ENCODE peak calls at places on chromosomes 3 and 15, in seven cellular contexts. M is HCT116, N is H1, Z is HepG2, A is SK-N-SH, P is GM12878, G is K562. J is an unnamed sample.

GRCh38 chr3:11547498-11547897 is 96.2 kb downstream of the VGLL4 start:
- DNase-seq in G (no peak), N (no peak), A (no peak), P (no peak), Z (no peak), M (no peak), J (no peak)

GRCh38 chr3:69161587-69162196 is 39.3 kb upstream of the LMOD3 start:
- DNase-seq in A (peak), G (peak), N (no peak), P (peak), Z (peak), M (peak), J (peak)

GRCh38 chr3:125179528-125180240 is 32.9 kb downstream of the SLC12A8 start:
- DNase-seq in G (no peak), Z (no peak), M (no peak), N (no peak), A (no peak), P (no peak), J (no peak)

GRCh38 chr15:43292375-43293078 is 25.8 kb upstream of the TGM5 start:
- DNase-seq in M (no peak), N (no peak), G (no peak), A (no peak), Z (no peak), P (no peak), J (no peak)

GRCh38 chr3:117165611-117166051 is 456.1 kb downstream of the TUSC7 start:
- DNase-seq in N (no peak), M (no peak), Z (no peak), P (no peak), G (no peak), A (no peak), J (peak)

GRCh38 chr3:53253707-53254106 is 2.1 kb downstream of the TKT start:
- DNase-seq in A (no peak), G (no peak), N (no peak), P (no peak), M (no peak), Z (no peak), J (no peak)

GRCh38 chr15:64970696-64971095 is 19.0 kb downstream of the SPG21 start:
- DNase-seq in N (no peak), G (no peak), Z (no peak), A (no peak), P (no peak), M (no peak), J (no peak)

GRCh38 chr3:131077904-131078303 is 51.2 kb downstream of the NEK11 start:
- DNase-seq in A (no peak), Z (no peak), M (no peak), G (no peak), P (no peak), N (no peak), J (no peak)

GRCh38 chr3:69033470-69033869 is 18.7 kb downstream of the TMF1 start:
- DNase-seq in G (no peak), N (no peak), Z (no peak), A (no peak), P (no peak), M (no peak), J (no peak)

GRCh38 chr3:12228461-12228860 is 60.4 kb upstream of the PPARG start:
- DNase-seq in M (no peak), N (no peak), P (no peak), A (no peak), Z (no peak), G (no peak), J (no peak)

GRCh38 chr15:49134683-49135341 is 20.6 kb downstream of the COPS2 start:
- DNase-seq in M (no peak), G (no peak), P (no peak), Z (no peak), A (no peak), N (no peak), J (no peak)

GRCh38 chr3:10527295-10528016 is 22.1 kb upstream of the ATP2B2 start:
- DNase-seq in M (no peak), P (no peak), A (no peak), Z (no peak), N (peak), G (no peak), J (no peak)

GRCh38 chr3:169478566-169479313 is 184.8 kb downstream of the MECOM start:
- DNase-seq in Z (no peak), M (no peak), P (no peak), N (no peak), G (no peak), A (no peak), J (no peak)

GRCh38 chr3:106359692-106360091 is 490.9 kb upstream of the CBLB start:
- DNase-seq in Z (no peak), N (no peak), M (no peak), A (no peak), P (no peak), G (no peak), J (no peak)

GRCh38 chr15:88605507-88606436 is 15.4 kb upstream of the AEN start:
- DNase-seq in N (peak), M (no peak), G (peak), P (no peak), Z (no peak), A (peak), J (peak)

GRCh38 chr3:185630182-185630622 is 44.1 kb downstream of the SENP2 start:
- DNase-seq in A (no peak), Z (no peak), M (no peak), G (no peak), P (no peak), N (no peak), J (no peak)

GRCh38 chr3:190531406-190531805 is 17.5 kb downstream of the IL1RAP start:
- DNase-seq in A (no peak), Z (no peak), M (no peak), P (no peak), G (no peak), N (no peak), J (no peak)

GRCh38 chr3:190534986-190535385 is 21.1 kb downstream of the IL1RAP start:
- DNase-seq in G (no peak), M (no peak), P (no peak), Z (peak), N (no peak), A (no peak), J (peak)

GRCh38 chr3:190534386-190534785 is 20.5 kb downstream of the IL1RAP start:
- DNase-seq in N (no peak), A (no peak), P (no peak), G (no peak), M (no peak), Z (no peak), J (no peak)

GRCh38 chr3:190532626-190533155 is 18.8 kb downstream of the IL1RAP start:
- DNase-seq in P (no peak), N (no peak), A (no peak), G (no peak), M (no peak), Z (no peak), J (no peak)

DNA sequence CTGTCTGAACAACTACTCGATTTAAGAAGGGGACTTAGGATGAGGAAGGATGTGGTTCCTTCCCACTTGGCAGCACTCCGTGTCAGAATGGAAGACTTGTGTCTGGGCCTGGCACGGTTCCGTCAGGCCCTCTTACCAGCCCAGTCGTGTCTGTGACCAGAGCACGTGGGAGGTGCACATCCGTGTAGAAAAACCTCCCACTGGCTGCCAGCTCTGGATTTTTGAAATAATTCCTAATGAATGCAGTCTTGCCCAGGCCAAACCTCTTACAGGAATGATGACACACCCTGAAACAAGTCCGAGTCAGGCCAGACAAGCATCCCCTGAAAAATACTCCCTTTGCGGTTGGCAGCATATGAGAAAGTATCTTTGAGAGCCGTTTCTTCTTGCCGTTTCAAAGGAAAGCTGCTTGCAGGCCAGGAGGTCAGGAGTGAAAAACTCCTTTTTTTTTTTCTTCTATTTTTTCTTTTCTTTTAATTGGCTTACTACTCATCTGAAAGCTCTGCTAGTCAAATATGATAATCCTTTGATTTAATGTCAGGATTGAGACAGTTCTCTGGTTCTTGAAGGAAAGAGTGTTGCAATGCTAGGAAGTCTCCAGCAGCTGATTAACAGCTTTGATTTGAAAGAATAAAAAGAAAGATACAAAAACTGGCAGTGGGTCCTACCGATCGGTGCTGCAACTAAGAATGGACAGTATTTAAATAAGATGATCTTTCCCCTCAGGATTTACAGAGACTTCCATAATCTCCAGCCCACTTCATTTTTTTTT is 19.8 kb downstream of the IL1RAP start:
- DNase-seq in P (no peak), A (no peak), M (no peak), Z (no peak), G (no peak), N (no peak), J (no peak)
- TF ChIP-seq JUND in P (no peak), A (peak), M (no peak), Z (no peak), G (no peak), N (no peak), J (no peak)

DNA sequence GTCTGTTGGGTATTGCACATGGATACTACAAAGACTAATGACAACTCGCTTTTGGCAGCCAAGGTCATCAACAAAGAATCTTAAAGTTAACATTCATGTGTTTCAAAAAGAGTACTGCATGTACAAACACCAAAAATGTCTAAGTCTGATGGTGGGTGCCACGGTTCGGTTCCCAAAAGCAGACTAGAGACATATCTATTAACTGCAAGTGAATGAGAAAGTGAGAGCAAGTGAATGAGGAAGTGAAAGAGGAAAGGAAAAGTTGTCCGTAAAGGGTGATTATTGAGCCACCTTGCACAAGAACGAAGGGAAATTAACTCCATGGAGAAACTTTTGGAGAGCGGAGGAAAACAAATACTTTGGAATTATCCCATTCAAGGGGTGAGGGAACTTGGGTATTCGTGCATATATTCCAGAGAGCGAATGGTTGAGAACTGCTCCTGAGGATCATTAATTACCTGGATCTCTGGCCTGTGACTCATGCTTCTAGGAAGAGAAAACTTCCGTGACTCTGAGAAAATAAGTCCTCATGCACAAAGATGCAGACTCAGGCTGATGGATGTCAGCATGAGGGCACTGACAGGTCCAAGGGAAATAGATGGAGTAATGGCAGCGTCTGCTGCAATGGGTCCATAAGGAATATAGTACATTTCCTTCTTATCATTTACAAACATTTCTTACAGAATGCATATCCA is 336.5 kb upstream of the TGFBR2 start:
- DNase-seq in A (no peak), M (no peak), P (no peak), N (no peak), G (no peak), Z (no peak), J (peak)
- TF ChIP-seq JUND in A (no peak), M (no peak), P (no peak), N (no peak), G (no peak), Z (no peak), J (no peak)

GRCh38 chr3:195081242-195081963 is 189.6 kb downstream of the XXYLT1 start:
- DNase-seq in G (no peak), A (no peak), M (no peak), N (no peak), P (no peak), Z (no peak), J (peak)
- TF ChIP-seq JUND in G (no peak), A (no peak), M (no peak), N (no peak), P (no peak), Z (no peak), J (no peak)

GRCh38 chr3:161414907-161415306 is 43.6 kb upstream of the SPTSSB start:
- DNase-seq in M (no peak), G (no peak), A (no peak), P (no peak), Z (no peak), N (no peak), J (no peak)

GRCh38 chr3:161409858-161410257 is 38.5 kb upstream of the SPTSSB start:
- DNase-seq in A (no peak), G (no peak), N (no peak), Z (no peak), P (no peak), M (no peak), J (no peak)

GRCh38 chr3:161413855-161414210 is 42.5 kb upstream of the SPTSSB start:
- DNase-seq in A (no peak), M (no peak), P (no peak), G (no peak), Z (no peak), N (no peak), J (no peak)

GRCh38 chr3:161413127-161413854 is 42.0 kb upstream of the SPTSSB start:
- DNase-seq in G (no peak), M (no peak), Z (no peak), N (no peak), A (no peak), P (no peak), J (no peak)

DNA sequence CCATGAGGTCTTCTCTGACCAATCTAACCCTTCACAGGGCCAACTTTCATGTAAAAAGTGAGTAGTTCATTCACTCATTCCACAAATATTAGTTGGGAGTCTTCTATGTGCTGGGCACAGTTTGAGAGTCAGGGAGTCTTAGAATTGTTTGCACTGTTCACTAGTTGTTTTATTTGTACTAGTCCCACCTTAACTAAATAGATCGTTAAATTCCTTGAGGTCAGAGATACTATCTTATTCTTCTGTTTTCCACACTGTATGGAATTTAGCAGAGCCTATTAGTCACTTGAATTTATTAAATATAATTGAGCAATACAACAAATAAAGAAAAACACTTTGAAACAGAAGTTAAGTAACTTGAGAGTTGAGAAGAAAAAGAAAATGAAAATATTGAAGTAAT is 40.8 kb upstream of the SPTSSB start:
- DNase-seq in A (no peak), M (no peak), G (no peak), P (no peak), N (no peak), Z (peak), J (peak)
- TF ChIP-seq JUND in A (no peak), M (no peak), G (no peak), P (no peak), N (no peak), Z (no peak), J (peak)

GRCh38 chr15:71080166-71080565 is 35.1 kb upstream of the THSD4 start:
- DNase-seq in N (no peak), A (no peak), M (no peak), P (no peak), Z (no peak), G (no peak), J (no peak)

GRCh38 chr15:71079208-71080044 is 35.8 kb upstream of the THSD4 start:
- DNase-seq in A (no peak), G (no peak), P (no peak), Z (no peak), N (no peak), M (no peak), J (peak)

GRCh38 chr15:71078506-71079207 is 36.6 kb upstream of the THSD4 start:
- DNase-seq in M (no peak), G (no peak), P (no peak), Z (no peak), N (no peak), A (no peak), J (no peak)

GRCh38 chr15:71082803-71083202 is 32.5 kb upstream of the THSD4 start:
- DNase-seq in N (no peak), M (no peak), P (no peak), Z (no peak), G (no peak), A (no peak), J (no peak)

DNA sequence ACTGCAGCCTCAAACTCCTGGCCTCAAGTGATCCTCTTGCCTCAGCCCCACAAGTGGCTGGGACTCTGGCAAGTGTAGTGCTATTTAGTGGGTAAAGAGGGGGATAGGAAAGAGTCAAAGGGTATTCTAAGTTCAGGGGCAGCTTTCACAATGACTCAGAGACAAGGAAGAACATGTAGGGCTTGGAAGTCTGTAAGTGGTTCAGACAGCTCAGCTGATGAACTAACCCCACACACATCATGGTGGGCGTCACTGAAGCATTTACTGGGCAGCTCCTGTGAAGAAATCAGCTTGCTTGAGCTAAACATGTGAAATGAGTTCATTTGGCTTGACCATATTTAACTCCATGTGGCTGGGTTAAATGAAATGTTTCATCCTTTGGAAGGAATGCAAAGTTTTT is 34.6 kb upstream of the THSD4 start:
- DNase-seq in A (no peak), N (no peak), M (no peak), P (peak), Z (no peak), G (no peak), J (no peak)
- TF ChIP-seq JUND in A (no peak), N (no peak), M (no peak), P (no peak), Z (no peak), G (no peak), J (no peak)

GRCh38 chr15:37106490-37107001 is 6.2 kb upstream of the MEIS2 start:
- DNase-seq in N (peak), Z (no peak), M (no peak), G (peak), A (no peak), P (no peak), J (peak)
- TF ChIP-seq JUND in N (no peak), Z (no peak), M (no peak), G (no peak), A (no peak), P (no peak), J (no peak)

GRCh38 chr3:132682201-132682600 is 22.1 kb downstream of the UBA5 start:
- DNase-seq in P (no peak), A (no peak), G (no peak), M (no peak), N (no peak), Z (no peak), J (no peak)
- TF ChIP-seq JUND in P (no peak), A (no peak), G (no peak), M (no peak), N (no peak), Z (no peak), J (no peak)

DNA sequence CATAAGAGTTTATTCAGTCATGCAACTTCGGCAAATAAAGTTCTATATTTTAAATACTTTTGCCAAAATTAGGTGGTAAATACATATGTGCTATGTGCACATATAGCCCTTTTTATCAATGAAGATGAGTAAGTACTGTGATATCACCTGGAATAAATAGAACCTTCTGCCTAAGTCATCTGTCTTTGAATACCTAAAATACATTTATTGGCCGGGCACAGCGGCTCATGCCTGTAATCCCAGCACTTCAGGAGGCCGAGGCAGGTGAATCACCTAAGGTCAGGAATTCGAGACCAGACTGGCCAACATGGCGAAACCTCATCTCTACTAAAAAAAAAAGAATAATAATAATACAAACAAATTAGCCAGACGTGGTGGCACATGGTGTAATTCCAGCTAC is 73.8 kb upstream of the FLNB start:
- DNase-seq in A (no peak), G (no peak), M (no peak), N (no peak), Z (no peak), P (no peak), J (no peak)
- TF ChIP-seq JUND in A (no peak), G (no peak), M (no peak), N (no peak), Z (no peak), P (no peak), J (no peak)

GRCh38 chr3:197343111-197343510 is 44.7 kb upstream of the DLG1 start:
- DNase-seq in P (no peak), A (no peak), Z (no peak), N (no peak), M (no peak), G (no peak), J (no peak)
- TF ChIP-seq JUND in P (no peak), A (no peak), Z (no peak), N (no peak), M (no peak), G (no peak), J (no peak)

J was measured in T47D.